ENCODE peak calls at places on chromosomes 6 and 20, in four cellular contexts. F is heart right ventricle, D is GM10248, B is smooth muscle cell of the brain vasculature. E is an unnamed sample.

GRCh38 chr6:19866199-19866872 is 29.2 kb downstream of the ID4 start:
- DNase-seq in F (no peak), D (no peak), B (no peak), E (no peak)

GRCh38 chr20:61253264-61253639 is 1.2 kb downstream of the CDH4 start:
- DNase-seq in F (no peak), D (no peak), B (no peak), E (no peak)

GRCh38 chr6:130872250-130873095 is 45.3 kb downstream of the SMLR1 start:
- DNase-seq in F (peak), D (peak), B (peak), E (peak)

GRCh38 chr6:26333458-26334297 is 31.3 kb upstream of the BTN3A2 start:
- DNase-seq in F (no peak), D (no peak), B (no peak), E (no peak)

GRCh38 chr6:10210052-10210451 is 204.8 kb downstream of the TFAP2A start:
- DNase-seq in F (no peak), D (no peak), B (no peak), E (no peak)

GRCh38 chr6:142226731-142227130 is 75.1 kb upstream of the ADGRG6 start:
- DNase-seq in F (no peak), D (no peak), B (no peak), E (no peak)

GRCh38 chr6:36545767-36546663 is 1.3 kb downstream of the STK38 start:
- DNase-seq in F (no peak), D (no peak), B (no peak), E (no peak)

GRCh38 chr6:15106958-15107643 is 138.8 kb upstream of the JARID2 start:
- DNase-seq in F (no peak), D (no peak), B (no peak), E (no peak)

GRCh38 chr6:102389994-102390393 is 996.5 kb downstream of the GRIK2 start:
- DNase-seq in F (no peak), D (no peak), B (no peak), E (no peak)

GRCh38 chr6:107313776-107314175 is 145.6 kb downstream of the PDSS2 start:
- DNase-seq in F (no peak), D (no peak), B (no peak), E (no peak)

GRCh38 chr6:5314191-5314865 is 53.0 kb downstream of the FARS2 start:
- DNase-seq in F (no peak), D (peak), B (no peak), E (no peak)

GRCh38 chr6:11144393-11144829 is 32.9 kb upstream of the ERVFRD-1 start:
- DNase-seq in F (peak), D (peak), B (peak), E (peak)

GRCh38 chr6:105272783-105273182 is 93.0 kb upstream of the POPDC3 start:
- DNase-seq in F (peak), D (no peak), B (no peak), E (no peak)

GRCh38 chr6:169034523-169035167 is 219.0 kb downstream of the THBS2 start:
- DNase-seq in F (no peak), D (no peak), B (no peak), E (no peak)

E was measured in posterior cingulate gyrus.